ENCODE peak calls at places on chromosomes 12 and 14, in nine cellular contexts. G is ascending aorta; Z is CD4-positive, alpha-beta T cell; S is suprapubic skin; J is esophagus muscularis mucosa; A is A549; K is caudate nucleus; F is Peyer's patch; R is HCT116. E is an unnamed sample.

GRCh38 chr14:61147898-61148549 is 133.1 kb downstream of the TMEM30B start:
- DNase-seq in F (no peak), A (no peak), K (peak), S (no peak), J (peak), Z (no peak), G (peak), R (peak), E (no peak)

GRCh38 chr14:41506552-41506951 is 100.1 kb upstream of the LRFN5 start:
- DNase-seq in J (no peak), G (no peak), S (no peak), A (no peak), F (no peak), K (no peak), R (no peak), Z (no peak), E (no peak)

GRCh38 chr14:101228949-101229541 is 325.5 kb upstream of the RTL1 start:
- DNase-seq in J (no peak), Z (no peak), F (no peak), S (peak), G (peak), K (no peak), R (no peak), A (peak), E (no peak)

GRCh38 chr12:48795550-48796455 is 6.9 kb upstream of the ADCY6 start:
- DNase-seq in S (no peak), G (peak), R (peak), F (peak), K (no peak), J (no peak), A (peak), Z (peak), E (no peak)

GRCh38 chr12:131195796-131196195 is 242.1 kb downstream of the ADGRD1 start:
- DNase-seq in G (peak), S (no peak), J (peak), F (peak), Z (no peak), K (no peak), R (no peak), A (no peak), E (no peak)

GRCh38 chr12:25972783-25973182 is 14.3 kb downstream of the RASSF8 start:
- DNase-seq in J (no peak), R (no peak), F (no peak), S (no peak), K (no peak), G (no peak), Z (no peak), A (no peak), E (no peak)

GRCh38 chr12:93803408-93803807 is 126.2 kb downstream of the CRADD start:
- DNase-seq in A (no peak), R (no peak), Z (no peak), F (no peak), S (no peak), J (no peak), K (no peak), G (no peak), E (no peak)

GRCh38 chr14:72715215-72715909 is 178.5 kb downstream of the DPF3 start:
- DNase-seq in S (no peak), Z (no peak), R (no peak), K (no peak), F (no peak), J (no peak), G (peak), A (no peak), E (no peak)

GRCh38 chr14:82182646-82183045 is 649.0 kb upstream of the SEL1L start:
- DNase-seq in J (no peak), R (no peak), Z (no peak), F (no peak), A (no peak), K (no peak), S (no peak), G (no peak), E (no peak)

GRCh38 chr14:87992349-87992719 is 648 bp downstream of the GALC start:
- DNase-seq in G (peak), R (no peak), Z (no peak), J (no peak), S (no peak), K (no peak), A (no peak), F (no peak), E (no peak)

GRCh38 chr12:123150804-123151678 is at the start of gene PITPNM2:
- DNase-seq in F (peak), A (peak), R (no peak), K (no peak), S (peak), J (no peak), Z (peak), G (peak), E (no peak)

GRCh38 chr12:41521872-41522379 is 333.8 kb downstream of the PDZRN4 start:
- DNase-seq in Z (no peak), A (no peak), J (no peak), K (no peak), R (no peak), F (no peak), G (no peak), S (no peak), E (no peak)

GRCh38 chr12:109762071-109762672 is 48.5 kb downstream of the FAM222A start:
- DNase-seq in A (no peak), K (no peak), F (peak), S (peak), J (no peak), G (peak), R (no peak), Z (no peak), E (no peak)

GRCh38 chr12:133235401-133236112 is at the start of gene ANHX:
- DNase-seq in S (no peak), J (no peak), K (no peak), A (no peak), F (no peak), R (no peak), Z (no peak), G (no peak), E (no peak)

GRCh38 chr14:55814873-55815272 is 234.9 kb downstream of the KTN1 start:
- DNase-seq in J (no peak), R (no peak), G (no peak), Z (no peak), K (no peak), F (no peak), A (no peak), S (no peak), E (no peak)

GRCh38 chr12:70178038-70178437 is 65.2 kb upstream of the CNOT2 start:
- DNase-seq in K (no peak), F (no peak), J (no peak), Z (no peak), R (no peak), S (no peak), G (no peak), A (no peak), E (no peak)

GRCh38 chr14:64758025-64758521 is 53.8 kb downstream of the PLEKHG3 start:
- DNase-seq in A (no peak), S (peak), F (no peak), G (no peak), R (no peak), Z (peak), K (no peak), J (no peak), E (no peak)

GRCh38 chr14:67187210-67187609 is 2.0 kb upstream of the GARIN2 start:
- DNase-seq in K (no peak), J (no peak), S (no peak), R (peak), Z (no peak), A (peak), F (no peak), G (no peak), E (no peak)

GRCh38 chr14:96204151-96205058 is at the start of gene BDKRB2:
- DNase-seq in R (peak), G (peak), J (no peak), K (no peak), Z (no peak), A (peak), S (peak), F (peak), E (no peak)

GRCh38 chr12:55720071-55720564 is at the start of gene RDH5:
- DNase-seq in S (no peak), Z (no peak), A (no peak), J (no peak), F (peak), R (no peak), K (no peak), G (peak), E (no peak)

GRCh38 chr14:98369344-98369743 is 902.7 kb downstream of the BCL11B start:
- DNase-seq in G (no peak), R (no peak), F (no peak), Z (no peak), S (no peak), J (no peak), A (no peak), K (no peak), E (no peak)

GRCh38 chr14:98368214-98368613 is 903.8 kb downstream of the BCL11B start:
- DNase-seq in K (no peak), S (no peak), J (peak), F (no peak), Z (no peak), R (no peak), G (no peak), A (no peak), E (no peak)

GRCh38 chr14:98370352-98370751 is 901.6 kb downstream of the BCL11B start:
- DNase-seq in R (no peak), J (peak), A (no peak), F (no peak), S (no peak), Z (no peak), K (no peak), G (no peak), E (no peak)

GRCh38 chr14:98368916-98369315 is 903.1 kb downstream of the BCL11B start:
- DNase-seq in J (peak), F (no peak), A (no peak), G (no peak), K (no peak), S (no peak), Z (no peak), R (no peak), E (no peak)

GRCh38 chr14:98366429-98366828 is 905.6 kb downstream of the BCL11B start:
- DNase-seq in K (no peak), R (no peak), A (no peak), Z (no peak), F (no peak), J (peak), S (no peak), G (no peak), E (no peak)
- H3K27ac ChIP-seq in K (no peak), R (no peak), A (no peak), Z (no peak), F (no peak), J (no peak), S (no peak), G (no peak), E (no peak)

DNA sequence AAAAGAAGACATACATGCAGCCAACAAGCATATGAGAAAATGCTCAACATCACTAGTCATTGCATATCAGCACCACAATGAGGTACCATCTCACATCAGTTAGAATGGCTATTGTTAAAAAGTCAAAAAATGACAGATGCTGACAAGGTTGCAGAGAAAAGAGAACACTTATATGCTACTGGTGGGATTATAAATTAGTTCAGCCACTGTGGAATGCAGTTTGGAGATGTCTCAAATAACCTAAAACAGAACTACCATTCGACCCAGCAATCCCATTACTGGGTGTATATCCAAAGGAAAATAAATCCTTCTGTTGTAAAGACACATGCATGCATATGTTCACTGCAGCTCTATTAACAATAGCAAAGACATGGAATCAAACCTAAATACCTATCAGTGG is 238.4 kb downstream of the KCNC2 start:
- DNase-seq in J (no peak), S (no peak), K (no peak), G (no peak), R (no peak), A (no peak), F (no peak), Z (no peak), E (no peak)
- H3K27ac ChIP-seq in J (no peak), S (no peak), K (no peak), G (no peak), R (no peak), A (no peak), F (no peak), Z (no peak), E (no peak)

DNA sequence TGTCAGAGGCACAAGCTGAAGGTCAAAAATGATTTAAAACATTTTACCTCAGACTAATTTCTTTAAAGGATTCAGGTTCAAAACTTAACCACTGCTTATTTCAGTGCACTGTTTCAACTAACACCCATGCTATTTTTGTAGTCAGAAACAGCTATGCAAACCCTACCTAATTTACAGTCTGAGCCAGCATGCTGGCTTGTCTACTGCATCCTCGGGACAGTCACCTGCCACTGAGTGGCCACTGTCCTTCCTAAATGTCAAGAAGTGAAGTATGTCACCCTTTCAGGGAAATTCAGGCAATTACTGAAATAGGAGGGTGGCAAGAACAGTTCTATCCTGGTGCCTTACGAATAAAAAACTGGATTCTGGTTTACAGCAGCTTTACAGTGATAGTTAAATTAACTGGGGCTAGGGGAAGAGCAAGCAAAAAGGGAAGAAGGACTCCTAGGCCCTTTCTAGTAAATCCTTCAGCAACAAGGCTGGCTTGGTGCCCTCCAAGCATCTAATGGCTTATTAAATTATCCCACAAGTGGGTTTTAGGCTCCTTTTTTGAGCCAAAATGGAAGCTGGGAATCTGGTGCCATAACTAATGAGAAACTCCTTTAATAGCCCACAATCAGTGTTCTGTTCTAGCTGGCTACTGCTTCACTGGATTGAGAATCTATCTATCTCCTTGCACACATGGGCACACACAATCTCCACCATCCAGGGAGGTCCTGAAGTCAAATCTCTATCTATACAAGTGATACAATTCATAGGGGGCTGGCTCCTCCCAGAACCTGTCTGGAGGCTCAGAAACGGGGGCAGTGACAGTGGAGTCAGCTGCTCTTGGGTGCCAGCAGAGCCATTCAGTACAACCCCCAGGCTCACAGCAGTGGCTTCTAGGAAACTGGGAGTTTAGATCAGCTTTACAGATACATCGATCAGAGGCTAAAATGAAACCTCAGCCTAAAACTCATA is 43.4 kb downstream of the SH2B3 start:
- DNase-seq in Z (no peak), R (no peak), A (no peak), F (no peak), G (no peak), J (peak), S (no peak), K (no peak), E (no peak)
- H3K27ac ChIP-seq in Z (peak), R (no peak), A (no peak), F (no peak), G (no peak), J (peak), S (no peak), K (peak), E (no peak)

GRCh38 chr12:9118161-9118560 is 2.4 kb upstream of the A2M start:
- DNase-seq in R (no peak), F (no peak), K (no peak), G (peak), S (no peak), J (no peak), A (no peak), Z (no peak), E (no peak)
- H3K27ac ChIP-seq in R (no peak), F (peak), K (peak), G (peak), S (peak), J (peak), A (no peak), Z (no peak), E (no peak)